ENCODE peak calls at places on chromosomes 6 and 20, in seven cellular contexts. One of them, this sample, is unnamed.

GRCh38 chr20:56412473-56412790 is 372 bp downstream of the CASS4 start:
- DNase-seq in GM20000: no peak
- DNase-seq in T-helper 17 cell: no peak
- DNase-seq in ascending aorta: no peak
- DNase-seq in keratinocyte: no peak
- DNase-seq in osteocyte: no peak
- DNase-seq in AG08395: no peak
- DNase-seq in this sample: no peak

GRCh38 chr20:59765599-59766177 is 161.3 kb downstream of the PHACTR3 start:
- DNase-seq in keratinocyte: no peak
- DNase-seq in AG08395: peak; percentile 20
- DNase-seq in GM20000: no peak
- DNase-seq in ascending aorta: no peak
- DNase-seq in osteocyte: no peak
- DNase-seq in T-helper 17 cell: no peak
- DNase-seq in this sample: no peak

GRCh38 chr6:149895702-149896310 is 2.1 kb downstream of the RAET1E start:
- DNase-seq in ascending aorta: no peak
- DNase-seq in GM20000: no peak
- DNase-seq in AG08395: peak; percentile 56
- DNase-seq in osteocyte: no peak
- DNase-seq in keratinocyte: no peak
- DNase-seq in T-helper 17 cell: no peak
- DNase-seq in this sample: no peak

GRCh38 chr20:17226410-17227198 is at the start of gene PCSK2:
- DNase-seq in T-helper 17 cell: no peak
- DNase-seq in osteocyte: no peak
- DNase-seq in AG08395: peak; percentile 61
- DNase-seq in ascending aorta: no peak
- DNase-seq in GM20000: peak; percentile 18
- DNase-seq in keratinocyte: no peak
- DNase-seq in this sample: no peak

GRCh38 chr6:87001494-87001893 is 64.2 kb downstream of the HTR1E start:
- DNase-seq in AG08395: no peak
- DNase-seq in ascending aorta: no peak
- DNase-seq in keratinocyte: no peak
- DNase-seq in GM20000: no peak
- DNase-seq in osteocyte: no peak
- DNase-seq in T-helper 17 cell: no peak
- DNase-seq in this sample: no peak

GRCh38 chr6:35051997-35052583 is 89.0 kb downstream of the TCP11 start:
- DNase-seq in osteocyte: no peak
- DNase-seq in T-helper 17 cell: no peak
- DNase-seq in AG08395: no peak
- DNase-seq in keratinocyte: no peak
- DNase-seq in ascending aorta: no peak
- DNase-seq in GM20000: no peak
- DNase-seq in this sample: no peak

GRCh38 chr20:47191074-47191673 is 165.3 kb downstream of the ZMYND8 start:
- DNase-seq in GM20000: no peak
- DNase-seq in T-helper 17 cell: no peak
- DNase-seq in AG08395: no peak
- DNase-seq in osteocyte: no peak
- DNase-seq in ascending aorta: no peak
- DNase-seq in keratinocyte: peak; percentile 68
- DNase-seq in this sample: no peak

GRCh38 chr20:3819413-3820047 is 817 bp upstream of the AP5S1 start:
- DNase-seq in ascending aorta: no peak
- DNase-seq in keratinocyte: no peak
- DNase-seq in osteocyte: no peak
- DNase-seq in T-helper 17 cell: no peak
- DNase-seq in GM20000: no peak
- DNase-seq in AG08395: no peak
- DNase-seq in this sample: no peak

This sample was measured in GM12864.